ENCODE peak calls at places on chromosomes 11 and 22, in four cellular contexts. Z is upper lobe of right lung, Y is PC-3, V is ovary. A is an unnamed sample.
A peak's percentile ranks its signal among the peaks of the same experiment; 100 is the strongest.

GRCh38 chr11:20759541-20759940 is 90.2 kb downstream of the NELL1 start:
- DNase-seq in Z (no peak), Y (no peak), V (no peak), A (no peak)

GRCh38 chr11:45146072-45147016 is at the start of gene PRDM11:
- DNase-seq in Z (peak; percentile 90), Y (peak; percentile 78), V (peak; percentile 82), A (no peak)

GRCh38 chr22:39932918-39933649 is 27.1 kb upstream of the TMA7B start:
- DNase-seq in Z (no peak), Y (peak; percentile 52), V (no peak), A (no peak)

GRCh38 chr11:120180571-120181445 is 30.0 kb upstream of the OAF start:
- DNase-seq in Z (peak; percentile 31), Y (peak; percentile 16), V (peak; percentile 41), A (no peak)

GRCh38 chr11:130945945-130946344 is 29.7 kb upstream of the SNX19 start:
- DNase-seq in Z (no peak), Y (peak; percentile 32), V (peak; percentile 28), A (no peak)

GRCh38 chr22:22397292-22397870 is 111.2 kb downstream of the ZNF280B start:
- DNase-seq in Z (no peak), Y (peak; percentile 74), V (no peak), A (no peak)

GRCh38 chr11:129999407-129999806 is 3.2 kb downstream of the PRDM10 start:
- DNase-seq in Z (no peak), Y (no peak), V (no peak), A (no peak)

GRCh38 chr11:2728663-2729332 is 29.0 kb upstream of the KCNQ1OT1 start:
- DNase-seq in Z (no peak), Y (no peak), V (no peak), A (no peak)

GRCh38 chr11:66721939-66722338 is 7.1 kb downstream of the SPTBN2 start:
- DNase-seq in Z (peak; percentile 22), Y (no peak), V (no peak), A (no peak)

DNA sequence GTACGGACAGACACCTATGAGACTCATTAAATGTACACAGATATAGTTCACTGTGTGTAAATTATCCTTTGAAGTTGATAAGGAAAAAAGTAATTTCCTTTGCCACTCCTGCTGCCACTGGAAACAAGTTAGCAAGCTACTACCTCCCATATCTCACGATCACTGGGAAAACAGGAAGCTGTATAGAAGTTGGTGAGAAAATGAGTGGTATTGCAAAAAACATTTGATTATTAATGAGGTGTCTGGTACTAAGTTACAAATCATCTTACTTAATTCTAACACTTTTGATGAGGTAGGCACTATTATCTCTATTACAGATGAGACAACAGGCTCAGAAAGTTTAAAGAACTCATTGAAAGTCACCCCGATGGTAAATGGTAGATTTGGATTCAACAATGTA is 68.5 kb downstream of the GAB2 start:
- DNase-seq in Z (no peak), Y (no peak), V (no peak), A (no peak)
- H3K27ac ChIP-seq in Z (peak overlapping the region; percentile 63), Y (no peak overlapping the region), V (no peak overlapping the region), A (no peak overlapping the region)

DNA sequence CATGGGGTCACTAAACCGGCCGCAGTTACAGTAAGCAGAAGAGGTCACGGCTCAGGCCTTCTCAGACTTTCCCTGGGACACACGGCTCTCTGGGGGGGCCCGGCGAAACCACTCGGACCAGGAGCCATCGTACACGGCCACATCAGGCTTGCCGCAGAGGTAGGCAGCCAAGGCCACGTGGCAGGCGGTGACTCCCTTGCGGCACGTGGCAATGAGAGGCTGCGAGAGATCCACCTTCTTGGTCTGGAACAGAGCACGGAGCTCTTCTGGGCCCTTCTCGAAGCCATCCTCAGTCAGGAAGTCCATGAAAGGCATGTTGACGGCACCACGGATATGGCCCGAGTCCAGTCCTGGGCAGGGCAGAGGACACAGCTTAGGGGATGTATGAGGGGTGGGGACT is 8.3 kb downstream of the TST start:
- DNase-seq in Z (peak; percentile 57), Y (no peak), V (no peak), A (no peak)
- H3K27ac ChIP-seq in Z (no peak overlapping the region), Y (no peak overlapping the region), V (no peak overlapping the region), A (no peak overlapping the region)

GRCh38 chr22:46055176-46055850 is 78.4 kb upstream of the WNT7B start:
- DNase-seq in Z (peak; percentile 75), Y (peak; percentile 28), V (peak; percentile 70), A (no peak)

GRCh38 chr22:46053563-46054090 is 76.7 kb upstream of the WNT7B start:
- DNase-seq in Z (peak; percentile 92), Y (peak; percentile 79), V (peak; percentile 86), A (no peak)

GRCh38 chr22:46054878-46055158 is 77.9 kb upstream of the WNT7B start:
- DNase-seq in Z (peak; percentile 22), Y (no peak), V (no peak), A (no peak)

GRCh38 chr22:46052801-46053562 is 76.0 kb upstream of the WNT7B start:
- DNase-seq in Z (peak; percentile 81), Y (peak; percentile 33), V (peak; percentile 61), A (no peak)

DNA sequence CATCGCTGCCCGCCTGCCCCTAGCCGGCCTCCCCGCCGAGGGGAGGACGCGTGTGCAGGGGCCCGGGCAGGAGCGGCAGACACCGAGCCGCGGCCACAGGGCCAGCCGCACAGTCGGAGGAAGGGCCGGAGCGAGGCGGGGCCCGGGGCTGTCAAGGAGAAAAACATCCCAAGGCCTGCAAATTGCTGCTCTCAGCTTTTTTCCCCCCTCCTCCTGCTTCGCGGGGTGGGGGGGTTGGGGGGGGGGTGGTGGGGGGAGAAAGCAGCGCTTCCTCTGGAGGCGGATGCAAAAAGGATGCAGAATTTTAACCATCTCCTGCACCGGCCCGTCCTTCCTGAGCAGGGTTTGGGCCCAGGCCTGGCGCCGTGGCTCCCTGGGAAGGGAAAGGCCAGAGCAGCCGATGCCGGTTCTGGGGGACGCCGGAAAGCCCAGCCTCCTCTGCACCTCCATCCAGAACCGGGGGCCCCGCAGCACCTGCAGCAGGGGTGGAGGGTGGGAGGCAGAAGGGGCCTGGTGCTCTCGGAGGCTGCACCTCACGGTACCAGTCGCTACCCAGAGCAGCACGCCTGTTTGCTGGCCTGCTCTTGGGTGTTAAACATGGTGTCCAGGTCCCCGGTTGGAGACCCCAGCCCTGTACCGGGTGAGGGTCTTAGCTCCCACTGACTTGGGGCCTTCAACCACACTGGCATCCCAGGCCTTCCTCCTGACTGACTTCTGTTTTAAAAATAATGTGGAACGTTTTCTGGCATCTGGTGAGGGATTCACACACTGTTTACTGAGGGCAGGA is 77.3 kb upstream of the WNT7B start:
- DNase-seq in Z (no peak), Y (peak; percentile 57), V (peak; percentile 87), A (no peak)
- H3K27ac ChIP-seq in Z (peak overlapping the region; percentile 98), Y (peak overlapping the region; percentile 96), V (peak overlapping the region; percentile 95), A (peak overlapping the region; percentile 94)

DNA sequence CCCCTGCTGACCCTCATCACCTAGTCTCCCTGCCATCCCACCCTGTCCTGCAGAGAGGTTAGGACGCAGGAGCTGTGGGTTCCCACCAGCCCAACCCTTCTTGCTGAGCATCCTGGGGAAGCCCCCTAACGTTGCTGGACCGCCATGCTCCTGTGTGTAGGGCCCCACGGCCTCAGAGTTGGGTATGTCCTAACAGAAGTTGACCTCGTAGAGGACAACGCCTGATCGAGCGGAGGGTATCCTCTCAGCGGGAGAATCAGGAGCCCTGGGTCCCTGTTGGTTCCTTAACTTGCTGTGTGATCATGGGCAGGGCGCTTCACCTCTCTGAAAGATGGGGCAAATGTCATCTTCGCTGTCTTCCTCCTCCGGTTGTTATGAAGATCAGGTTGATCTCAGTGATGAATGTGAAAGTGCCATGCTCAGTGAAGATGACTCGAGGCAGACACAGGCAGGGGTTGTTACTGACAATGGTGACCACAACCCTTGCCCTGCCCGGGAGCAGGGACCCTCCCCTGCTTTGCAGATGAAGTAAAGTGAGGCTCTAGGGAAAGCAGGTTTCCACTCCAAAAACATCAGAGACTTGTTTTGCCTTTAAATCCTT is 19.3 kb upstream of the CD5 start:
- DNase-seq in Z (no peak), Y (no peak), V (no peak), A (no peak)
- H3K27ac ChIP-seq in Z (peak overlapping the region; percentile 8), Y (no peak overlapping the region), V (no peak overlapping the region), A (no peak overlapping the region)

GRCh38 chr11:14445542-14446530 is 53.8 kb downstream of the COPB1 start:
- DNase-seq in Z (no peak), Y (peak; percentile 51), V (no peak), A (no peak)

GRCh38 chr11:14444441-14445189 is 55.0 kb downstream of the COPB1 start:
- DNase-seq in Z (no peak), Y (no peak), V (no peak), A (no peak)

GRCh38 chr11:14448229-14448628 is 51.4 kb downstream of the COPB1 start:
- DNase-seq in Z (no peak), Y (peak; percentile 46), V (no peak), A (no peak)

GRCh38 chr11:14449302-14449714 is 50.3 kb downstream of the COPB1 start:
- DNase-seq in Z (no peak), Y (peak; percentile 50), V (no peak), A (no peak)

GRCh38 chr11:14446701-14447169 is 52.9 kb downstream of the COPB1 start:
- DNase-seq in Z (no peak), Y (peak; percentile 19), V (no peak), A (no peak)
- H3K27ac ChIP-seq in Z (no peak overlapping the region), Y (peak overlapping the region; percentile 49), V (no peak overlapping the region), A (peak overlapping the region; percentile 89)

DNA sequence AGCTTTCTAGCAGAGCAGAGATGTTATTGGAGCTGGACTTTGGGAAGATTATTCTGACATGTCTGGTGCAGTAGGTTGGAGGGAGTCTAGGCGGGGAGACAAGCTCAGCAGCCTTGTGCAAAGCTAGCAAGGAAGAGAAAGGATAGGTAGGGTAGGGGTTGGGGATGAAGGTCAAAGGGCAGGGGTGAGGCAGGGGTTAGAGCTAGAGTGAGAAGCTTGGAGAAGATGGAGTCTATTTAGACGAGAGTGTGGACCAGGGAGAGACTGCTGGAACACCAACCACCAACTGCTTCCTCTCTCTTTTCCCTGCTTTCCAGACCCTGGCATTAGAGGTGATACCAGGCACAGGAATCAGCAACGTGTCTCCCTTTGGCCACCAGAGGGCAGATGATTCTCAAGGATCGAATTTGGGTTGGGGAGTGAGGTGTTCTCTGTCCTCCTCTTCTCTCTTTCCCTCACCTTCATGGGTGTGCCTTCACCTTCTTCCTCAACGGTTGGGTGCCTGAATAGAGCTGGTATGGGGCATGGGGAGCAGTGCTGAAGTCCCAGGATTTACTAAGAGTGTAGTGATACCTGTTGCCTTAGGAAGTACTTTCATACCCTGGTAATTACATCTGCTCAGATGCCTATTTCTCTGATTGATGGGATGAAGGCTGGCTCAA is 1.8 kb upstream of the MARK2 start:
- DNase-seq in Z (peak; percentile 73), Y (peak; percentile 96), V (peak; percentile 81), A (no peak)
- H3K27ac ChIP-seq in Z (peak overlapping the region; percentile 81), Y (no peak overlapping the region), V (no peak overlapping the region), A (peak overlapping the region; percentile 80)

GRCh38 chr11:103525069-103525468 is 415.8 kb downstream of the DYNC2H1 start:
- DNase-seq in Z (no peak), Y (peak; percentile 92), V (no peak), A (no peak)

GRCh38 chr11:103529217-103529684 is 420.0 kb downstream of the DYNC2H1 start:
- DNase-seq in Z (no peak), Y (peak; percentile 96), V (no peak), A (no peak)

GRCh38 chr11:103528596-103528995 is 419.4 kb downstream of the DYNC2H1 start:
- DNase-seq in Z (no peak), Y (no peak), V (no peak), A (no peak)

GRCh38 chr11:103530257-103530656 is 421.0 kb downstream of the DYNC2H1 start:
- DNase-seq in Z (no peak), Y (no peak), V (no peak), A (no peak)

GRCh38 chr11:103528046-103528445 is 418.8 kb downstream of the DYNC2H1 start:
- DNase-seq in Z (no peak), Y (peak; percentile 51), V (no peak), A (no peak)
- H3K27ac ChIP-seq in Z (no peak overlapping the region), Y (no peak overlapping the region), V (no peak overlapping the region), A (no peak overlapping the region)